ENCODE peak calls at places on chromosomes 5 and 9, in five cellular contexts. Q is ovary; D is lower leg skin; K is CD8-positive, alpha-beta T cell; R is foreskin fibroblast. C is an unnamed sample.

GRCh38 chr5:173296737-173297676 is 31.2 kb downstream of the STC2 start:
- DNase-seq in K (no peak), R (no peak), D (no peak), Q (no peak), C (no peak)

GRCh38 chr9:129750010-129750409 is 2.8 kb downstream of the PTGES start:
- DNase-seq in R (peak; percentile 41), D (peak; percentile 93), K (no peak), Q (no peak), C (no peak)

GRCh38 chr9:115207003-115207837 is 89.3 kb upstream of the TNC start:
- DNase-seq in Q (no peak), R (peak; percentile 40), D (no peak), K (no peak), C (no peak)

GRCh38 chr5:132363431-132364112 is 5.9 kb upstream of the SLC22A5 start:
- DNase-seq in Q (no peak), K (no peak), D (no peak), R (peak; percentile 96), C (no peak)

GRCh38 chr9:85740821-85741111 is 988 bp downstream of the AGTPBP1 start:
- DNase-seq in D (no peak), R (peak; percentile 44), K (no peak), Q (no peak), C (no peak)

GRCh38 chr9:119343161-119343720 is 26.0 kb downstream of the BRINP1 start:
- DNase-seq in R (no peak), K (no peak), Q (no peak), D (no peak), C (no peak)

GRCh38 chr9:119368179-119368578 is 1.1 kb downstream of the BRINP1 start:
- DNase-seq in Q (no peak), D (no peak), R (no peak), K (no peak), C (no peak)

GRCh38 chr9:89419978-89420394 is 77.9 kb downstream of the SEMA4D start:
- DNase-seq in Q (no peak), K (peak; percentile 44), D (no peak), R (no peak), C (peak; percentile 12)

GRCh38 chr9:131732636-131733340 is 7.1 kb downstream of the RAPGEF1 start:
- DNase-seq in R (no peak), K (peak; percentile 51), D (no peak), Q (no peak), C (no peak)

GRCh38 chr9:122143296-122143695 is 16.3 kb downstream of the NDUFA8 start:
- DNase-seq in D (no peak), Q (no peak), R (no peak), K (no peak), C (no peak)

GRCh38 chr5:81233080-81233634 is at the start of gene CKMT2:
- DNase-seq in K (no peak), D (peak; percentile 92), R (peak; percentile 69), Q (peak; percentile 96), C (peak; percentile 90)

GRCh38 chr9:134933076-134933659 is 15.5 kb upstream of the FCN1 start:
- DNase-seq in R (no peak), Q (no peak), D (no peak), K (no peak), C (peak; percentile 28)

GRCh38 chr5:3302228-3302627 is 293.4 kb upstream of the IRX1 start:
- DNase-seq in Q (no peak), D (no peak), R (no peak), K (no peak), C (no peak)

GRCh38 chr5:122907238-122907637 is 61.8 kb downstream of the SNX24 start:
- DNase-seq in Q (no peak), D (no peak), K (no peak), R (peak; percentile 51), C (no peak)

GRCh38 chr5:33582417-33582816 is 141.7 kb downstream of the TARS1 start:
- DNase-seq in K (no peak), D (no peak), R (no peak), Q (no peak), C (no peak)

GRCh38 chr5:102762095-102762534 is 7.0 kb downstream of the PAM start:
- DNase-seq in R (peak; percentile 72), Q (no peak), K (no peak), D (no peak), C (no peak)

GRCh38 chr9:137619240-137620090 is 660 bp downstream of the EHMT1 start:
- DNase-seq in D (no peak), R (peak; percentile 66), K (no peak), Q (peak; percentile 59), C (peak; percentile 64)

GRCh38 chr9:19154135-19154612 is 26.9 kb upstream of the PLIN2 start:
- DNase-seq in D (no peak), K (no peak), Q (peak; percentile 60), R (peak; percentile 91), C (no peak)

GRCh38 chr5:138626333-138626944 is 51.2 kb upstream of the HSPA9 start:
- DNase-seq in Q (no peak), D (no peak), K (no peak), R (peak; percentile 45), C (no peak)

GRCh38 chr5:130720355-130720754 is 444.7 kb downstream of the HINT1 start:
- DNase-seq in K (no peak), D (no peak), R (peak; percentile 7), Q (no peak), C (no peak)

GRCh38 chr9:128321879-128322341 is 337 bp downstream of the TRUB2 start:
- DNase-seq in D (no peak), K (no peak), Q (no peak), R (no peak), C (no peak)

GRCh38 chr5:172802585-172803176 is 31.4 kb upstream of the ERGIC1 start:
- DNase-seq in R (peak; percentile 81), D (no peak), Q (no peak), K (no peak), C (no peak)

DNA sequence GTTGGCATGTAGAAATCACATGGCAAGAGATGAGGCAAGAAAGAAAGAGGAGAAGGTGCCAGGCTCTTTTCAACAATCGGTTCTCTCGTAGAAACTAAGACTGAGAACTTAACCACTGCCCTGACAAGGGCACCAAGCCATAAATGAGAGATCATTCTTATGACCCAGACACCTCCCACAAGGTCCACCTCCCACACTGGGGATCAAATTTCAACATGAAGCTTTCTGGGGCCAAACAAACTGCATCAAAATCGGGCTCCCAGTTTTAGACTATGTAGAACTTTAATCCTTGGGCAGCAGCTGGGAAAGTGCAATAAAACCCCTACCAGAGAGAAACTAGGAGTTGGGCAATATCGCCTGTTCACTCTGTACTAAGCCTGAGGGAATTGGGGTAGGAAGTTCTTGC is 150.2 kb upstream of the CCDC152 start:
- DNase-seq in Q (no peak), D (no peak), K (no peak), R (no peak), C (no peak)
- TF ChIP-seq CTCF in Q (no peak), D (no peak), K (no peak), R (no peak), C (no peak)

GRCh38 chr5:119333421-119333851 is 22.4 kb upstream of the TNFAIP8 start:
- DNase-seq in D (no peak), R (no peak), K (no peak), Q (no peak), C (no peak)
- H3K4me3 ChIP-seq in D (no peak overlapping the region), R (no peak overlapping the region), K (peak overlapping the region; percentile 22), Q (no peak overlapping the region), C (no peak overlapping the region)

GRCh38 chr9:34869390-34869789 is 88.7 kb upstream of the PHF24 start:
- DNase-seq in K (no peak), Q (no peak), D (no peak), R (peak; percentile 28), C (no peak)
- TF ChIP-seq CTCF in K (no peak), Q (no peak), D (no peak), R (peak; percentile 21), C (no peak)

GRCh38 chr5:12626556-12626955 is 722.3 kb upstream of the CTNND2 start:
- DNase-seq in D (no peak), R (no peak), Q (no peak), K (no peak), C (no peak)
- H3K4me3 ChIP-seq in D (no peak overlapping the region), R (no peak overlapping the region), Q (no peak overlapping the region), K (no peak overlapping the region), C (no peak overlapping the region)

GRCh38 chr5:88829053-88829452 is 53.9 kb downstream of the MEF2C start:
- DNase-seq in K (no peak), R (peak; percentile 28), Q (no peak), D (no peak), C (no peak)
- TF ChIP-seq CTCF in K (no peak), R (no peak), Q (no peak), D (no peak), C (peak; percentile 41)

GRCh38 chr5:149544199-149544472 is 7.1 kb downstream of the CSNK1A1 start:
- DNase-seq in R (no peak), Q (no peak), D (no peak), K (no peak), C (no peak)

GRCh38 chr5:149543361-149544198 is 7.7 kb downstream of the CSNK1A1 start:
- DNase-seq in R (no peak), K (no peak), D (no peak), Q (no peak), C (no peak)

GRCh38 chr5:149541893-149542292 is 9.3 kb downstream of the CSNK1A1 start:
- DNase-seq in R (no peak), K (no peak), Q (no peak), D (no peak), C (no peak)

GRCh38 chr5:149546974-149547373 is 4.3 kb downstream of the CSNK1A1 start:
- DNase-seq in Q (no peak), K (no peak), R (no peak), D (no peak), C (no peak)

DNA sequence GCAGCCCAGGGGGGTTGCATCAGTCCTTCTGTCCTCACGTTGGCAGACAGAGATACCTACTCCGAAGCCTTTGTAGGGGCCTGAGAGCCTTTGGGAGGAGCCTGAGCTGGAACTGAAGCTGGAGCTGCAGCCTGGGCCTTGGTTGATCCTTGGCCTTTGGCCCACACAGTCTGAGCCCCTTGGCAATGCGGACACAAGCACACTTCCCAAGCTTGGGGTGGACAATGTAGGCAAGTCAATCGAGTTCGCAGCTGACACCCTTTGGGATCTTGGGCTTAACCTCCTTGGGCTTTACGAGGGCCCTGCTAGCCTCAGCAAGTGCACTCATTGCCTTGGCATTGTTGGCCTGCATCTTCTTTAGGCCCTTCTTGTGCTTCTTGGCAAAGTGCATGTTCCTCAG is 5.9 kb downstream of the CSNK1A1 start:
- DNase-seq in D (no peak), R (no peak), K (no peak), Q (no peak), C (no peak)
- H3K4me3 ChIP-seq in D (no peak overlapping the region), R (no peak overlapping the region), K (no peak overlapping the region), Q (no peak overlapping the region), C (peak overlapping the region; percentile 91)

GRCh38 chr9:34710023-34710422 is at the start of gene CCL21:
- DNase-seq in K (no peak), D (peak; percentile 86), Q (peak; percentile 73), R (no peak), C (no peak)

GRCh38 chr9:34709196-34709978 is 549 bp downstream of the CCL21 start:
- DNase-seq in R (no peak), Q (no peak), K (no peak), D (peak; percentile 79), C (no peak)

GRCh38 chr9:34715639-34716215 is 5.8 kb upstream of the CCL21 start:
- DNase-seq in R (no peak), D (peak; percentile 68), Q (no peak), K (no peak), C (no peak)

GRCh38 chr9:34714007-34714406 is 4.1 kb upstream of the CCL21 start:
- DNase-seq in K (no peak), Q (no peak), R (no peak), D (peak; percentile 36), C (no peak)

GRCh38 chr9:34712140-34712539 is 2.2 kb upstream of the CCL21 start:
- DNase-seq in D (no peak), R (no peak), Q (no peak), K (no peak), C (no peak)
- TF ChIP-seq CTCF in D (no peak), R (no peak), Q (no peak), K (no peak), C (no peak)